ENCODE peak calls at places on chromosomes 7 and 10, in six cellular contexts. G is thoracic aorta, C is right atrium auricular region, P is heart left ventricle, V is PC-3, M is prostate gland. S is an unnamed sample. For H3K4me1, the result is how much of the 10 kb centered on the place peaks cover.

GRCh38 chr10:1551636-1552338 is 185.5 kb downstream of the ADARB2 start:
- DNase-seq in P (no peak), C (no peak), V (no peak), M (no peak), G (no peak), S (no peak)

GRCh38 chr7:44489955-44490350 is 505 bp downstream of the NUDCD3 start:
- DNase-seq in C (no peak), G (no peak), V (peak), M (peak), P (no peak), S (no peak)

GRCh38 chr7:45921699-45922519 is 837 bp upstream of the IGFBP3 start:
- DNase-seq in C (peak), G (no peak), V (peak), M (peak), P (peak), S (no peak)

GRCh38 chr7:84021292-84021898 is 173.2 kb downstream of the SEMA3A start:
- DNase-seq in C (no peak), G (no peak), V (peak), P (no peak), M (no peak), S (no peak)

GRCh38 chr10:110701618-110701971 is 57.5 kb downstream of the RBM20 start:
- DNase-seq in V (no peak), G (no peak), C (no peak), M (no peak), P (no peak), S (no peak)

GRCh38 chr7:73738220-73738611 is 386 bp downstream of the ABHD11 start:
- DNase-seq in M (peak), P (peak), V (peak), C (no peak), G (no peak), S (no peak)

GRCh38 chr10:29141761-29142160 is 147.1 kb upstream of the LYZL1 start:
- DNase-seq in M (peak), G (no peak), C (no peak), P (no peak), V (peak), S (no peak)

GRCh38 chr10:85861513-85862197 is 504.9 kb downstream of the GRID1 start:
- DNase-seq in P (no peak), G (no peak), C (no peak), V (no peak), M (no peak), S (no peak)

GRCh38 chr10:131757285-131758058 is 143.3 kb upstream of the PPP2R2D start:
- DNase-seq in G (no peak), P (no peak), V (no peak), M (no peak), C (no peak), S (no peak)

GRCh38 chr10:119026301-119027110 is 3.0 kb upstream of the NANOS1 start:
- DNase-seq in M (no peak), P (no peak), G (no peak), C (no peak), V (peak), S (no peak)

GRCh38 chr7:50309130-50309478 is 4.6 kb downstream of the IKZF1 start:
- DNase-seq in V (no peak), M (no peak), C (no peak), G (no peak), P (no peak), S (no peak)
- H3K4me1 ChIP-seq in V (under half), M (under half), C (under half), G (under half), P (under half), S (under half)

GRCh38 chr10:70578371-70578947 is 24.1 kb downstream of the PRF1 start:
- DNase-seq in G (no peak), P (no peak), C (no peak), V (peak), M (no peak), S (no peak)

GRCh38 chr10:70575874-70576802 is 26.4 kb downstream of the PRF1 start:
- DNase-seq in G (no peak), C (no peak), V (peak), M (peak), P (peak), S (no peak)

GRCh38 chr10:70576803-70577517 is 25.6 kb downstream of the PRF1 start:
- DNase-seq in V (peak), G (no peak), M (no peak), P (no peak), C (no peak), S (no peak)

GRCh38 chr10:70582793-70583700 is 19.5 kb downstream of the PRF1 start:
- DNase-seq in P (no peak), C (no peak), V (no peak), M (no peak), G (no peak), S (no peak)

GRCh38 chr10:70579234-70580002 is 23.1 kb downstream of the PRF1 start:
- DNase-seq in M (no peak), P (no peak), C (no peak), G (no peak), V (peak), S (no peak)
- H3K4me1 ChIP-seq in M (under half), P (under half), C (under half), G (under half), V (under half), S (under half)

GRCh38 chr10:13720699-13721098 is 133.9 kb downstream of the PRPF18 start:
- DNase-seq in M (no peak), G (no peak), P (no peak), C (no peak), V (no peak), S (no peak)

GRCh38 chr10:13718820-13719219 is 132.1 kb downstream of the PRPF18 start:
- DNase-seq in G (no peak), M (no peak), P (no peak), C (no peak), V (no peak), S (no peak)

GRCh38 chr10:13717936-13718772 is 131.4 kb downstream of the PRPF18 start:
- DNase-seq in V (peak), M (peak), G (no peak), C (peak), P (peak), S (peak)

GRCh38 chr10:13717571-13717935 is 130.8 kb downstream of the PRPF18 start:
- DNase-seq in G (no peak), C (no peak), V (peak), M (peak), P (no peak), S (no peak)

GRCh38 chr10:13719411-13719810 is 132.6 kb downstream of the PRPF18 start:
- DNase-seq in M (peak), C (no peak), P (no peak), V (no peak), G (no peak), S (no peak)
- H3K4me1 ChIP-seq in M (under half), C (under half), P (under half), V (under half), G (under half), S (under half)

GRCh38 chr7:19871102-19871501 is 97.7 kb upstream of the TMEM196 start:
- DNase-seq in G (no peak), M (no peak), V (no peak), P (no peak), C (no peak), S (no peak)

GRCh38 chr7:19869979-19870378 is 96.6 kb upstream of the TMEM196 start:
- DNase-seq in C (no peak), V (no peak), M (no peak), G (no peak), P (no peak), S (no peak)

DNA sequence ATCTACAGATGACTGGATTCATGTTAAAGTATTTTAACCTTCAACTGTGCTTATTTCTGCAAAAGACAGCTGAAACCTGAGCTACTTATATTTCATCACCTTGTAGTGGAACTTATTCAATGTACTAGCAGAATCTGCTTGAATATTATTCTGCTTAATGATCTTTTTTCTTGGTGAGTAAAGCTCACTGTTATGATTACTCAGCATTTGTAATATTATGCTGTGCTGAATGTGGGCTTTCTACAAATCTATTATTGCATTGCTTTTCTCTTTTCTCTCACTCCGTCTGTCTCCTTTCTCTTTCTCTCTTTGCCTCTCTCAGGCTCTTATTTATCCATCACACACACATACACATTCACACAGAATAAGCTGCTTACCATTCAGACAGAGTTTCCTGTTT is 98.7 kb upstream of the TMEM196 start:
- DNase-seq in V (no peak), P (no peak), M (no peak), C (no peak), G (no peak), S (no peak)
- H3K4me1 ChIP-seq in V (under half), P (under half), M (under half), C (under half), G (under half), S (under half)

S was measured in breast epithelium.